ENCODE peak calls at places on chromosomes 6 and 20, in nine cellular contexts. X, E, A, T, Z, L, M, I and K are unnamed samples.

GRCh38 chr6:112027942-112028674 is 25.8 kb upstream of the CCN6 start:
- DNase-seq in X (peak), Z (peak), I (peak), A (peak), L (no peak), M (no peak), T (no peak), E (peak), K (no peak)

GRCh38 chr6:166494757-166495486 is 91.6 kb downstream of the RAMACL start:
- DNase-seq in M (no peak), A (no peak), E (peak), Z (no peak), X (no peak), I (no peak), T (no peak), L (no peak), K (peak)

GRCh38 chr6:131998255-131998982 is 47.2 kb upstream of the CCN2 start:
- DNase-seq in T (no peak), M (no peak), L (no peak), E (no peak), A (peak), I (no peak), Z (no peak), X (peak), K (no peak)

GRCh38 chr6:129186988-129187387 is 304.1 kb downstream of the LAMA2 start:
- DNase-seq in E (no peak), A (peak), I (no peak), T (no peak), X (peak), Z (no peak), M (no peak), L (no peak), K (no peak)

GRCh38 chr6:79888587-79888986 is 58.8 kb downstream of the ELOVL4 start:
- DNase-seq in T (no peak), A (no peak), E (no peak), M (no peak), L (no peak), X (no peak), I (no peak), Z (no peak), K (no peak)

GRCh38 chr6:158337332-158337731 is 25.1 kb downstream of the TULP4 start:
- DNase-seq in E (no peak), X (no peak), A (no peak), T (no peak), Z (no peak), M (no peak), L (no peak), I (no peak), K (no peak)

GRCh38 chr6:157469378-157469777 is 88.4 kb downstream of the ZDHHC14 start:
- DNase-seq in E (no peak), L (no peak), T (no peak), X (peak), A (no peak), M (no peak), Z (no peak), I (no peak), K (no peak)

GRCh38 chr20:18287546-18287914 is 797 bp upstream of the ZNF133 start:
- DNase-seq in A (no peak), T (peak), L (no peak), I (no peak), Z (no peak), M (no peak), E (no peak), X (no peak), K (no peak)

GRCh38 chr6:56156643-56157042 is 90.7 kb downstream of the COL21A1 start:
- DNase-seq in I (no peak), Z (no peak), A (peak), L (no peak), M (no peak), T (no peak), E (no peak), X (no peak), K (no peak)

GRCh38 chr20:64009811-64010387 is 26.1 kb upstream of the C20orf204 start:
- DNase-seq in A (no peak), L (no peak), M (no peak), Z (no peak), I (peak), T (no peak), X (no peak), E (no peak), K (no peak)

GRCh38 chr6:157741889-157742615 is 81.0 kb upstream of the SNX9 start:
- DNase-seq in A (no peak), I (no peak), X (peak), Z (no peak), E (no peak), T (no peak), L (no peak), M (no peak), K (no peak)

GRCh38 chr6:69865126-69865525 is 1.2 kb upstream of the COL19A1 start:
- DNase-seq in T (no peak), M (no peak), E (no peak), A (peak), L (no peak), Z (no peak), I (no peak), X (peak), K (no peak)

GRCh38 chr6:135531954-135532490 is 34.5 kb upstream of the AHI1 start:
- DNase-seq in M (no peak), T (no peak), E (no peak), L (no peak), X (no peak), I (no peak), Z (no peak), A (peak), K (no peak)

GRCh38 chr6:135920689-135921088 is 69.2 kb downstream of the PDE7B start:
- DNase-seq in L (no peak), I (no peak), T (no peak), M (no peak), Z (no peak), E (no peak), A (no peak), X (no peak), K (no peak)

GRCh38 chr6:11218827-11219826 is 13.3 kb downstream of the NEDD9 start:
- DNase-seq in I (no peak), Z (no peak), T (no peak), A (peak), L (no peak), M (no peak), X (peak), E (no peak), K (no peak)

GRCh38 chr20:50360921-50361320 is 149.3 kb upstream of the PTPN1 start:
- DNase-seq in L (no peak), T (no peak), Z (no peak), I (no peak), A (no peak), X (no peak), M (no peak), E (no peak), K (no peak)